ENCODE peak calls at places on chromosome X, in four cellular contexts. E is activated naive CD4-positive, alpha-beta T cell; Q is kidney tubule cell; I is A673. W is an unnamed sample.

GRCh38 chrX:86263526-86263925 is 115.3 kb downstream of the DACH2 start:
- DNase-seq in E (no peak), Q (no peak), I (no peak), W (no peak)

GRCh38 chrX:2928127-2928582 is 984 bp downstream of the ARSD start:
- DNase-seq in E (no peak), Q (peak), I (no peak), W (peak)

GRCh38 chrX:153568612-153569011 is 30.3 kb downstream of the CCNQ start:
- DNase-seq in E (no peak), Q (no peak), I (no peak), W (no peak)

GRCh38 chrX:154373340-154374306 is 811 bp downstream of the FLNA start:
- DNase-seq in E (no peak), Q (peak), I (peak), W (no peak)

GRCh38 chrX:47662144-47662657 is 3.2 kb upstream of the UXT start:
- DNase-seq in E (no peak), Q (peak), I (peak), W (peak)

GRCh38 chrX:21905976-21906375 is 34.5 kb upstream of the SMS start:
- DNase-seq in E (no peak), Q (no peak), I (no peak), W (no peak)

GRCh38 chrX:48540015-48540350 is 469 bp downstream of the TBC1D25 start:
- DNase-seq in E (peak), Q (no peak), I (peak), W (no peak)

GRCh38 chrX:14032383-14032782 is 2.7 kb upstream of the GEMIN8 start:
- DNase-seq in E (no peak), Q (peak), I (peak), W (peak)

GRCh38 chrX:153926863-153927685 is 1.0 kb upstream of the ARHGAP4 start:
- DNase-seq in E (peak), Q (peak), I (peak), W (no peak)

GRCh38 chrX:38052096-38052495 is 45.7 kb downstream of the SYTL5 start:
- DNase-seq in E (no peak), Q (peak), I (peak), W (peak)

GRCh38 chrX:132631579-132632232 is 142.9 kb upstream of the MBNL3 start:
- DNase-seq in E (no peak), Q (peak), I (peak), W (peak)

GRCh38 chrX:68363984-68364383 is 69.3 kb downstream of the OPHN1 start:
- DNase-seq in E (no peak), Q (no peak), I (no peak), W (no peak)

GRCh38 chrX:10187421-10187820 is 30.6 kb downstream of the CLCN4 start:
- DNase-seq in E (no peak), Q (no peak), I (no peak), W (no peak)

GRCh38 chrX:75156537-75156945 is 458 bp upstream of the ABCB7 start:
- DNase-seq in E (no peak), Q (peak), I (peak), W (no peak)

GRCh38 chrX:130523460-130524394 is 121.9 kb downstream of the RBMX2 start:
- DNase-seq in E (no peak), Q (peak), I (peak), W (peak)

GRCh38 chrX:39654183-39654925 is 443.4 kb downstream of the BCOR start:
- DNase-seq in E (no peak), Q (no peak), I (peak), W (no peak)

GRCh38 chrX:135596495-135596894 is 76.0 kb downstream of the INTS6L start:
- DNase-seq in E (peak), Q (peak), I (peak), W (no peak)